ENCODE peak calls at places on chromosome 19, in eight cellular contexts. C is GM23248, W is lung, R is fibroblast of mammary gland, S is transverse colon, Z is upper lobe of right lung, D is lower lobe of right lung, Q is left ventricle myocardium inferior. G is an unnamed sample.

GRCh38 chr19:18465964-18466339 is 28.0 kb upstream of the ISYNA1 start:
- DNase-seq in R (no peak), Z (no peak), W (no peak), S (no peak), C (no peak), D (no peak), Q (no peak), G (no peak)

GRCh38 chr19:34269968-34270621 is 15.7 kb downstream of the GARRE1 start:
- DNase-seq in W (peak), S (peak), D (peak), C (peak), R (peak), Z (peak), Q (peak), G (peak)

GRCh38 chr19:46613525-46613924 is 11.4 kb downstream of the PTGIR start:
- DNase-seq in Q (peak), R (no peak), C (no peak), Z (no peak), S (no peak), D (peak), W (no peak), G (no peak)

GRCh38 chr19:55113570-55114039 is 3.8 kb downstream of the PPP1R12C start:
- DNase-seq in D (peak), C (peak), R (peak), S (peak), W (peak), Q (peak), Z (peak), G (no peak)

GRCh38 chr19:35329323-35329722 is 336 bp downstream of the CD22 start:
- DNase-seq in R (no peak), D (no peak), S (no peak), Q (no peak), Z (no peak), W (no peak), C (no peak), G (no peak)

GRCh38 chr19:35882074-35882832 is 13.9 kb downstream of the APLP1 start:
- DNase-seq in R (peak), C (peak), Z (no peak), D (no peak), Q (no peak), S (no peak), W (no peak), G (peak)

GRCh38 chr19:15120135-15121026 is 13.2 kb downstream of the SYDE1 start:
- DNase-seq in Q (no peak), S (no peak), R (no peak), Z (no peak), C (no peak), D (no peak), W (no peak), G (no peak)

GRCh38 chr19:29329460-29330134 is 116.6 kb upstream of the UQCRFS1 start:
- DNase-seq in R (no peak), D (no peak), W (no peak), Q (no peak), Z (no peak), C (peak), S (no peak), G (peak)

GRCh38 chr19:41616785-41617621 is 9.9 kb downstream of the CEACAM4 start:
- DNase-seq in C (peak), S (no peak), R (peak), Z (no peak), W (peak), D (no peak), Q (no peak), G (peak)

GRCh38 chr19:46394398-46394797 is 19.0 kb downstream of the CCDC8 start:
- DNase-seq in D (peak), R (no peak), Z (no peak), C (peak), S (no peak), Q (no peak), W (no peak), G (no peak)

GRCh38 chr19:2589441-2589840 is 113.1 kb downstream of the GNG7 start:
- DNase-seq in D (peak), C (no peak), S (no peak), Z (no peak), R (no peak), W (no peak), Q (no peak), G (no peak)

GRCh38 chr19:46404884-46405658 is 8.3 kb downstream of the CCDC8 start:
- DNase-seq in D (peak), C (no peak), W (no peak), R (peak), S (no peak), Q (no peak), Z (no peak), G (no peak)

GRCh38 chr19:31408460-31409124 is 59.4 kb upstream of the TSHZ3 start:
- DNase-seq in Q (no peak), W (no peak), S (no peak), R (peak), Z (no peak), C (peak), D (no peak), G (no peak)

GRCh38 chr19:2883686-2884439 is 16.7 kb downstream of the ZNF556 start:
- DNase-seq in Z (no peak), S (no peak), Q (no peak), R (peak), W (no peak), D (no peak), C (peak), G (peak)

GRCh38 chr19:54325194-54325621 is 12.2 kb upstream of the LILRA5 start:
- DNase-seq in W (no peak), D (no peak), S (no peak), C (peak), Q (no peak), R (peak), Z (peak), G (peak)

GRCh38 chr19:3398114-3398899 is 31.9 kb downstream of the NFIC start:
- DNase-seq in C (peak), Z (peak), W (peak), R (no peak), D (peak), S (peak), Q (peak), G (no peak)

GRCh38 chr19:3768015-3768747 is 3.8 kb downstream of the RAX2 start:
- DNase-seq in R (no peak), S (no peak), D (no peak), Z (no peak), W (no peak), C (no peak), Q (no peak), G (no peak)

GRCh38 chr19:44847144-44848035 is 1.3 kb downstream of the NECTIN2 start:
- DNase-seq in D (peak), Q (peak), S (peak), W (peak), Z (peak), R (peak), C (peak), G (no peak)

GRCh38 chr19:34320277-34320676 is 44.7 kb upstream of the GPI start:
- DNase-seq in S (no peak), W (no peak), R (no peak), C (no peak), Z (no peak), D (no peak), Q (no peak), G (no peak)

GRCh38 chr19:10207026-10207425 is 12.3 kb upstream of the DNMT1 start:
- DNase-seq in C (no peak), W (no peak), Q (no peak), S (no peak), R (no peak), Z (no peak), D (no peak), G (no peak)

GRCh38 chr19:29622191-29623070 is 16.3 kb downstream of the POP4 start:
- DNase-seq in D (no peak), C (no peak), Q (no peak), S (peak), W (no peak), R (no peak), Z (no peak), G (peak)

GRCh38 chr19:35295792-35296462 is 4.0 kb downstream of the MAG start:
- DNase-seq in C (no peak), S (peak), Z (no peak), R (no peak), Q (no peak), D (no peak), W (no peak), G (peak)

GRCh38 chr19:28289294-28290063 is 923.5 kb downstream of the UQCRFS1 start:
- DNase-seq in W (no peak), C (peak), Q (no peak), S (peak), R (peak), Z (no peak), D (no peak), G (no peak)

GRCh38 chr19:17359905-17360800 is 17.0 kb downstream of the PLVAP start:
- DNase-seq in W (no peak), R (no peak), D (no peak), Z (no peak), Q (no peak), C (no peak), S (no peak), G (no peak)
- H3K4me3 ChIP-seq in W (no peak), R (no peak), D (no peak), Z (no peak), Q (no peak), C (no peak), S (no peak), G (no peak)

GRCh38 chr19:48455171-48455907 is at the start of gene KCNJ14:
- DNase-seq in Q (no peak), R (no peak), Z (no peak), W (no peak), C (no peak), S (no peak), D (peak), G (no peak)

GRCh38 chr19:48456864-48457263 is 1.5 kb downstream of the KCNJ14 start:
- DNase-seq in Z (no peak), C (no peak), R (no peak), W (no peak), Q (no peak), S (no peak), D (no peak), G (no peak)

GRCh38 chr19:48455908-48456562 is 661 bp downstream of the KCNJ14 start:
- DNase-seq in Q (no peak), C (no peak), Z (no peak), S (no peak), W (no peak), D (peak), R (no peak), G (no peak)

GRCh38 chr19:48461651-48461981 is 6.2 kb downstream of the KCNJ14 start:
- DNase-seq in S (no peak), Q (no peak), D (no peak), Z (no peak), C (no peak), W (no peak), R (no peak), G (no peak)

GRCh38 chr19:48458016-48458415 is 2.6 kb downstream of the KCNJ14 start:
- DNase-seq in S (no peak), C (no peak), D (no peak), W (no peak), R (peak), Q (no peak), Z (no peak), G (no peak)
- H3K4me3 ChIP-seq in S (no peak), C (no peak), D (no peak), W (no peak), R (no peak), Q (no peak), Z (no peak), G (no peak)

GRCh38 chr19:32673573-32673972 is 1.4 kb downstream of the ANKRD27 start:
- DNase-seq in D (no peak), Q (no peak), R (no peak), C (no peak), S (no peak), Z (no peak), W (no peak), G (no peak)
- H3K4me3 ChIP-seq in D (peak), Q (peak), R (peak), C (peak), S (no peak), Z (peak), W (no peak), G (no peak)

GRCh38 chr19:38425222-38425809 is 703 bp downstream of the RASGRP4 start:
- DNase-seq in S (no peak), D (no peak), W (no peak), C (no peak), Z (no peak), R (no peak), Q (no peak), G (no peak)

GRCh38 chr19:38429055-38429810 is 3.2 kb upstream of the RASGRP4 start:
- DNase-seq in S (no peak), Q (no peak), C (no peak), Z (no peak), D (no peak), R (no peak), W (no peak), G (no peak)

GRCh38 chr19:38424272-38424671 is 1.7 kb downstream of the RASGRP4 start:
- DNase-seq in Q (no peak), R (no peak), D (no peak), C (no peak), S (no peak), Z (no peak), W (no peak), G (no peak)

GRCh38 chr19:38422405-38422804 is 3.6 kb downstream of the RASGRP4 start:
- DNase-seq in R (no peak), S (no peak), C (no peak), Q (no peak), W (no peak), D (no peak), Z (no peak), G (no peak)

GRCh38 chr19:38425810-38426466 is at the start of gene RASGRP4:
- DNase-seq in S (peak), Q (peak), Z (peak), R (no peak), W (no peak), D (peak), C (no peak), G (peak)
- H3K4me3 ChIP-seq in S (peak), Q (peak), Z (peak), R (no peak), W (peak), D (peak), C (no peak), G (no peak)

DNA sequence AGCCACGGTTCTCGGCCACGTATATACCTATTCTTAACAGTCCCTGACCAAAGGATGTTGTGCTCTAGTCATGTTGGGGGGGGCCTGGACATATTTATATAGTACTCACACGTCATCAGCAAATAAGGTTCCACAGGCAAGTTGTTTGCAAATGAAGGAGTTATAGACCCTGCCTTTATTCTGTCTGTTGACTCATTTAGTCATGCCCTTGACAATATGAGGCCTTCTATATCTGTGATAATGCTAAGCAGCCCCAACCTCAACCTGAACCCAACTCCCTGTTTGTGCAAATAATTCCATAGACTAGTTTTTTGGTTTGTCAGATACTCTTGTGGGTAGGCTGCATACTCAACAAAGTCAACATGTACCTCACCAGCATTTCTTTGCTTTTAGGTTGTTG is 8.9 kb downstream of the ZNF586 start:
- DNase-seq in C (no peak), W (no peak), Z (no peak), D (no peak), Q (no peak), S (no peak), R (no peak), G (no peak)
- H3K4me3 ChIP-seq in C (no peak), W (no peak), Z (no peak), D (no peak), Q (no peak), S (no peak), R (no peak), G (no peak)

GRCh38 chr19:13992025-13992424 is 14.1 kb downstream of the RFX1 start:
- DNase-seq in D (no peak), S (no peak), Q (no peak), C (no peak), Z (no peak), R (no peak), W (no peak), G (no peak)

GRCh38 chr19:13995017-13995728 is 10.9 kb downstream of the RFX1 start:
- DNase-seq in S (no peak), Q (peak), C (peak), D (no peak), Z (no peak), R (peak), W (no peak), G (no peak)

GRCh38 chr19:13995878-13996765 is 10.0 kb downstream of the RFX1 start:
- DNase-seq in R (no peak), D (no peak), S (no peak), Q (peak), Z (peak), W (no peak), C (no peak), G (no peak)

GRCh38 chr19:13996928-13997636 is 9.0 kb downstream of the RFX1 start:
- DNase-seq in R (no peak), W (no peak), C (no peak), D (peak), S (no peak), Q (peak), Z (peak), G (no peak)

DNA sequence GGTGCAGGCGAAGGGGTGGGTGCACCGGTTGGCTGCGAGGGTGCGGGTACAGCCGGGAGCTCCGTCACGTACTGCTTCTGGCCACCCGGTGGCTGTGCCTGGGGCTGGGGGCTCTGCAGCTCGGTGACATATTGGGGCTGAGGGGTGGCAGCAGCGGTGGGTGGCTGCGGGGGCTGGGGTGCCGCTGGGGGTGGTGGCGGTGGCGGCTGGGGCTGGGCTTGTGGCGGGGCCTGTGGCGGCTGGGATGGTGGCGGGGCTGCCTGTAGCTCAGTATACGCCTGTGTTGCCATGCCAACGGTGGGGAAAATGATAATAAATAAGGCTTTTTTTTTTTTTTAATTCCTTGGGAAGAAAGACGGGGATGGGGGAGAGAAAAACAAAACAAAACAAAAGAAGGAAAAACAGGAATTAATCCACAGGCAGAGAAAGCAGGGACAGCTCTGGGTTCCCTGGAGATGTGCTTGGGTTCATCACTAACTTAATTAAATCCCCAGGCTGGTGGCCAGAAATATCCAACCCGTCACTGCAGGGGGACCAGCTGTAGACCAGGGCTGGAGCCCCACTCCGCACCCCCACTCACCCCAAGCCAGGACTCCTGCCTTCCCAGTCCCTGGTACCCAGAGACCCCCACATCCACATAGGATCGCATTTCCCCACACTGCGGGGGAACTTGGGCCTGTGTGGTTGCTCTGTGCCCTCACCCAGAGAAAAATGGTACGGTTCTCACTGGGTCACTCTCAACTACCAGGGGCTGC is 12.4 kb downstream of the RFX1 start:
- DNase-seq in D (no peak), C (no peak), S (no peak), Z (no peak), R (no peak), Q (no peak), W (no peak), G (no peak)
- H3K4me3 ChIP-seq in D (no peak), C (no peak), S (no peak), Z (no peak), R (no peak), Q (no peak), W (no peak), G (no peak)

G was measured in Jurkat, Clone E6-1.